ENCODE peak calls at places on chromosomes 11 and 22, in nine cellular contexts. L is cardiac fibroblast; J is left cardiac atrium; I is NCI-H1105; R is A549; V is LoVo; S is globus pallidus; Z is nucleus accumbens; A is stimulated activated CD4-positive, alpha-beta T cell treated with anti-CD3 and anti-CD28 coated beads, Interleukin-15, amount 100 ng/mL, for 48 hours. D is an unnamed sample.

GRCh38 chr11:13339196-13340153 is 61.9 kb downstream of the BMAL1 start:
- DNase-seq in L (peak), J (no peak), I (no peak), R (peak), V (no peak), S (no peak), Z (no peak), A (no peak), D (no peak)

GRCh38 chr22:19448076-19448607 is 631 bp upstream of the C22orf39 start:
- DNase-seq in L (peak), J (no peak), I (peak), R (peak), V (peak), S (peak), Z (no peak), A (no peak), D (no peak)

GRCh38 chr11:456533-456932 is 6.5 kb downstream of the PTDSS2 start:
- DNase-seq in L (no peak), J (no peak), I (no peak), R (no peak), V (no peak), S (no peak), Z (no peak), A (no peak), D (no peak)

GRCh38 chr11:6498121-6498520 is 1.0 kb downstream of the DNHD1 start:
- DNase-seq in L (peak), J (peak), I (no peak), R (no peak), V (no peak), S (no peak), Z (no peak), A (no peak), D (no peak)

GRCh38 chr11:31671681-31672080 is 139.4 kb downstream of the PAX6 start:
- DNase-seq in L (no peak), J (no peak), I (no peak), R (no peak), V (no peak), S (no peak), Z (no peak), A (no peak), D (no peak)

GRCh38 chr22:46068908-46069481 is 81.3 kb upstream of the PPARA start:
- DNase-seq in L (peak), J (peak), I (no peak), R (no peak), V (no peak), S (no peak), Z (no peak), A (no peak), D (no peak)

GRCh38 chr11:9808943-9809342 is 145.1 kb downstream of the SWAP70 start:
- DNase-seq in L (peak), J (no peak), I (no peak), R (no peak), V (no peak), S (no peak), Z (no peak), A (no peak), D (no peak)

GRCh38 chr11:130849215-130849568 is 67.1 kb downstream of the SNX19 start:
- DNase-seq in L (peak), J (no peak), I (no peak), R (no peak), V (no peak), S (no peak), Z (no peak), A (no peak), D (no peak)

GRCh38 chr22:45506961-45507360 is 4.3 kb downstream of the FBLN1 start:
- DNase-seq in L (no peak), J (no peak), I (no peak), R (no peak), V (no peak), S (no peak), Z (no peak), A (no peak), D (no peak)

GRCh38 chr11:36460220-36460619 is 49.9 kb downstream of the TRAF6 start:
- DNase-seq in L (no peak), J (no peak), I (no peak), R (no peak), V (no peak), S (no peak), Z (no peak), A (no peak), D (no peak)

GRCh38 chr22:40107244-40107643 is 70.5 kb upstream of the TNRC6B start:
- DNase-seq in L (peak), J (no peak), I (no peak), R (no peak), V (peak), S (no peak), Z (no peak), A (no peak), D (no peak)